ENCODE peak calls at places on chromosome 1, in six cellular contexts. T is H1, E is neuronal stem cell, K is trophoblast cell, V is mesenchymal stem cell, H is H9. U is an unnamed sample.

GRCh38 chr1:85502625-85503083 is 37.7 kb upstream of the DDAH1 start:
- DNase-seq in T (peak), E (peak), K (peak), V (peak), H (peak), U (peak)

GRCh38 chr1:203520315-203520714 is 26.4 kb downstream of the OPTC start:
- DNase-seq in T (no peak), E (no peak), K (no peak), V (peak), H (no peak), U (peak)

GRCh38 chr1:29408831-29409605 is 172.7 kb downstream of the PTPRU start:
- DNase-seq in T (no peak), E (no peak), K (no peak), V (no peak), H (peak), U (no peak)

GRCh38 chr1:41611068-41611931 is 126.8 kb upstream of the EDN2 start:
- DNase-seq in T (no peak), E (no peak), K (no peak), V (no peak), H (no peak), U (no peak)

GRCh38 chr1:69569281-69569970 is 1.7 kb downstream of the LRRC7 start:
- DNase-seq in T (no peak), E (peak), K (no peak), V (peak), H (peak), U (no peak)

GRCh38 chr1:28877132-28877781 is 37.1 kb upstream of the EPB41 start:
- DNase-seq in T (no peak), E (peak), K (peak), V (peak), H (peak), U (peak)

GRCh38 chr1:235739124-235739523 is 89.5 kb upstream of the GNG4 start:
- DNase-seq in T (no peak), E (no peak), K (no peak), V (peak), H (no peak), U (peak)

GRCh38 chr1:197841158-197841557 is 61.3 kb upstream of the C1orf53 start:
- DNase-seq in T (no peak), E (no peak), K (no peak), V (no peak), H (peak), U (no peak)

GRCh38 chr1:228166170-228166936 is 749 bp downstream of the IBA57 start:
- DNase-seq in T (no peak), E (peak), K (peak), V (peak), H (peak), U (peak)

GRCh38 chr1:26177182-26177684 is at the start of gene CNKSR1:
- DNase-seq in T (peak), E (no peak), K (peak), V (no peak), H (peak), U (no peak)

GRCh38 chr1:86778510-86779218 is 74.3 kb downstream of the SH3GLB1 start:
- DNase-seq in T (no peak), E (no peak), K (peak), V (no peak), H (no peak), U (peak)

GRCh38 chr1:147496044-147496443 is 45.3 kb upstream of the BCL9 start:
- DNase-seq in T (no peak), E (no peak), K (no peak), V (no peak), H (no peak), U (no peak)

GRCh38 chr1:221940631-221941030 is 198.7 kb upstream of the DUSP10 start:
- DNase-seq in T (no peak), E (no peak), K (no peak), V (no peak), H (no peak), U (no peak)

GRCh38 chr1:26740958-26741357 is 45.1 kb downstream of the ARID1A start:
- DNase-seq in T (no peak), E (no peak), K (no peak), V (no peak), H (no peak), U (no peak)

GRCh38 chr1:31199924-31200323 is 39.8 kb downstream of the NKAIN1 start:
- DNase-seq in T (no peak), E (no peak), K (no peak), V (no peak), H (no peak), U (no peak)

GRCh38 chr1:111175349-111175748 is 25.1 kb downstream of the DENND2D start:
- DNase-seq in T (no peak), E (no peak), K (no peak), V (no peak), H (no peak), U (no peak)

GRCh38 chr1:41751804-41752513 is 166.8 kb downstream of the HIVEP3 start:
- DNase-seq in T (no peak), E (no peak), K (no peak), V (peak), H (no peak), U (peak)

GRCh38 chr1:218742478-218743260 is 397.5 kb downstream of the TGFB2 start:
- DNase-seq in T (no peak), E (no peak), K (peak), V (peak), H (no peak), U (no peak)

DNA sequence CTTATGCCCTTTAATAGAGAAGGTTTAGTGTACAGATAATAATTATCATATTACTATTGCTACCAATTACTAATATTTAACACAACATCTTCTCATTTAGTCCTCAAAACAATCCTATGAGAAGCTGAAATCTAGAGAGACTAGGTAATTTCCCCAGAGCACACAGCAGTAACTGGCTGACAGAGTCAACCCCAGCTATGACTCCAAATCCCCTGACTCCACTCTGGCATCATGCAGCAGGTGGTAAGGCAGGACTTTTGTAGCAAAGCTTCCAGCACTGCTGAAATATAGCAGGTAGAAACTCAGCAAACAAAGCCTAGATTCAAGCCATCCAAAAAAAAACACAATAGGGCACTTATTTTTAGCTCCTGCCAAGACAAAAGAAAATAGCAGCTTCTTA is 79.3 kb upstream of the RGS2 start:
- DNase-seq in T (no peak), E (no peak), K (no peak), V (no peak), H (no peak), U (no peak)
- H4K91ac ChIP-seq in T (no peak), E (no peak), K (no peak), V (no peak), H (no peak), U (no peak)

GRCh38 chr1:38000233-38000528 is 5.1 kb downstream of the FHL3 start:
- DNase-seq in T (no peak), E (no peak), K (no peak), V (no peak), H (no peak), U (no peak)
- H2BK5ac ChIP-seq in T (peak), E (peak), K (peak), V (peak), H (peak), U (peak)

GRCh38 chr1:155976913-155977606 is 1.3 kb downstream of the ARHGEF2 start:
- DNase-seq in T (no peak), E (no peak), K (no peak), V (no peak), H (peak), U (no peak)

GRCh38 chr1:155978973-155979429 is 654 bp upstream of the ARHGEF2 start:
- DNase-seq in T (no peak), E (no peak), K (no peak), V (peak), H (no peak), U (peak)

GRCh38 chr1:155977607-155978324 is 581 bp downstream of the ARHGEF2 start:
- DNase-seq in T (no peak), E (no peak), K (no peak), V (peak), H (peak), U (no peak)

GRCh38 chr1:155979525-155980343 is 1.4 kb upstream of the ARHGEF2 start:
- DNase-seq in T (no peak), E (no peak), K (peak), V (no peak), H (no peak), U (no peak)

DNA sequence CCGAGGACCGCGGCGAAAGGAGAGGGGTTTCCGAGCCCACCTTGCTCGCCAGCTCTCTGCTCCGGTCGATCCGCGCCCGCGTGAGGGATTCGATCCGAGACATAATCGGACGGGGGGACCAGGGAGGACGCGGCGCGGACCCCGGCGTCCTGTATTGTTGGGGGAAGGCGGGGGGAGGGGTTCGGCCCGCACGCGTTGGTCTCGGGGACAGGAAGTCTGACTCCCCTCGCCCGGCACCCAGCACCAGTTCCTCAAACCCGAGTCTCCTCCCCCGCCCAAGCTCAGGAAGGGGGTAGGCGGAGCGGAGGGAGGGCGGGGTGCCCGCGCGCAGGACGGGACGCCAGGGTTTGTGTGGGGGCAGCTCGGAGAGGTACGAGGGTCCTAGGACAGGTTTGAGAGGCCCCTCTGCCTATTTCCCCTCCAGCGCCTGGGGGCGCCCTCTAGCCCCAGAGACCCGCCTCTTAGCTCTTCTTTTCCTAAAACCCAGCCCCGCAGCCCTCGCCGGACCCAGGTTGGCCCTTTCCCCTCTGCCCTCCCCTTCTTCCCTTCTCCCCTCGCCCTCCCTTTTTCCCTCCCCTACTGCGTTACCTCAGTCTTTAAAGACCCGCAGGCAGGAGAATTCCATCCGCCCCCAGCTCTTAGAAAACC is at the start of gene ARHGEF2:
- DNase-seq in T (peak), E (peak), K (peak), V (peak), H (peak), U (peak)
- H3K23ac ChIP-seq in T (no peak), E (peak), K (no peak), V (peak), H (no peak), U (peak)

DNA sequence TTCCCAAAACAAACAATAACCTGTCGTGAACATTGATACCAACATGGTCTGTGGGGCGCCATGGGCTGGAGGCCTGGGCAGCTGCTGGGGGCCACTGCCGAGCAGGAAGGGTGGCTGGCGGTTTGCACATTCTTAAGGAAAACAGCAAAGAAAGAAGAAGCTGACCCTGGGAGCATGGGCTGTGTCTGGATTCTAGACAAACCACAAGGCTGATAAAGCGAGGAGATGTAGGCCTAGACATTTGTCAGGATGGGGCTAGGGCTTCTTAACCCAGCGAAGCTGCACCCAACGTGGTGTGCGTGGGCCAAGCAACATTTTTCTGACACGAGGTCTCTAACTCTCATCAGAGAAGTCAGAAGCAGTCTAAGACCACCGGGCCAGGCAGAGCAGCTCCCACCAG is 322.1 kb upstream of the VAMP3 start:
- DNase-seq in T (no peak), E (no peak), K (no peak), V (no peak), H (no peak), U (no peak)
- H4K91ac ChIP-seq in T (no peak), E (no peak), K (no peak), V (no peak), H (no peak), U (no peak)

GRCh38 chr1:38140025-38140487 is 93.5 kb upstream of the POU3F1 start:
- DNase-seq in T (peak), E (no peak), K (no peak), V (no peak), H (peak), U (peak)
- H2BK5ac ChIP-seq in T (peak), E (no peak), K (no peak), V (no peak), H (no peak), U (no peak)